ENCODE peak calls at places on chromosome 19, in eight cellular contexts. One of them, this sample, is unnamed.

GRCh38 chr19:9132422-9132821 is 5.7 kb upstream of the OR7G3 start:
- DNase-seq in stomach: no peak
- DNase-seq in colonic mucosa: no peak
- DNase-seq in uterus: no peak
- DNase-seq in OCI-LY7: no peak
- DNase-seq in HFF-Myc: no peak
- DNase-seq in heart right ventricle: no peak
- DNase-seq in cardiac fibroblast: no peak
- DNase-seq in this sample: no peak

GRCh38 chr19:49887653-49888477 is 8.8 kb downstream of the IL4I1 start:
- DNase-seq in uterus: no peak
- DNase-seq in heart right ventricle: peak
- DNase-seq in OCI-LY7: no peak
- DNase-seq in stomach: no peak
- DNase-seq in cardiac fibroblast: no peak
- DNase-seq in HFF-Myc: no peak
- DNase-seq in colonic mucosa: no peak
- DNase-seq in this sample: no peak

GRCh38 chr19:2040647-2041435 is 10.2 kb downstream of the MKNK2 start:
- DNase-seq in colonic mucosa: no peak
- DNase-seq in HFF-Myc: no peak
- DNase-seq in uterus: no peak
- DNase-seq in cardiac fibroblast: no peak
- DNase-seq in OCI-LY7: no peak
- DNase-seq in stomach: no peak
- DNase-seq in heart right ventricle: peak
- DNase-seq in this sample: no peak

GRCh38 chr19:49890349-49891311 is 6.1 kb downstream of the IL4I1 start:
- DNase-seq in heart right ventricle: no peak
- DNase-seq in OCI-LY7: peak
- DNase-seq in uterus: no peak
- DNase-seq in cardiac fibroblast: no peak
- DNase-seq in stomach: peak
- DNase-seq in colonic mucosa: peak
- DNase-seq in HFF-Myc: no peak
- DNase-seq in this sample: no peak

GRCh38 chr19:13463296-13463695 is 43.0 kb downstream of the CACNA1A start:
- DNase-seq in OCI-LY7: peak
- DNase-seq in cardiac fibroblast: peak
- DNase-seq in HFF-Myc: no peak
- DNase-seq in colonic mucosa: no peak
- DNase-seq in stomach: no peak
- DNase-seq in heart right ventricle: peak
- DNase-seq in uterus: no peak
- DNase-seq in this sample: no peak

GRCh38 chr19:57034544-57034943 is 85.2 kb upstream of the USP29 start:
- DNase-seq in OCI-LY7: no peak
- DNase-seq in colonic mucosa: no peak
- DNase-seq in uterus: no peak
- DNase-seq in heart right ventricle: no peak
- DNase-seq in HFF-Myc: no peak
- DNase-seq in stomach: no peak
- DNase-seq in cardiac fibroblast: no peak
- DNase-seq in this sample: no peak

GRCh38 chr19:49746206-49746958 is 16.7 kb downstream of the TSKS start:
- DNase-seq in colonic mucosa: peak
- DNase-seq in cardiac fibroblast: peak
- DNase-seq in OCI-LY7: peak
- DNase-seq in stomach: peak
- DNase-seq in uterus: peak
- DNase-seq in heart right ventricle: no peak
- DNase-seq in HFF-Myc: no peak
- DNase-seq in this sample: no peak

GRCh38 chr19:38989066-38989605 is 13.6 kb upstream of the FBXO17 start:
- DNase-seq in stomach: no peak
- DNase-seq in heart right ventricle: no peak
- DNase-seq in cardiac fibroblast: no peak
- DNase-seq in colonic mucosa: no peak
- DNase-seq in uterus: no peak
- DNase-seq in OCI-LY7: no peak
- DNase-seq in HFF-Myc: no peak
- DNase-seq in this sample: no peak

GRCh38 chr19:15177269-15178116 is 23.3 kb downstream of the NOTCH3 start:
- DNase-seq in colonic mucosa: peak
- DNase-seq in cardiac fibroblast: peak
- DNase-seq in heart right ventricle: peak
- DNase-seq in uterus: peak
- DNase-seq in OCI-LY7: peak
- DNase-seq in stomach: peak
- DNase-seq in HFF-Myc: peak
- DNase-seq in this sample: no peak

GRCh38 chr19:11798391-11799296 is at the start of gene ZNF491:
- DNase-seq in colonic mucosa: peak
- DNase-seq in cardiac fibroblast: peak
- DNase-seq in OCI-LY7: peak
- DNase-seq in uterus: peak
- DNase-seq in heart right ventricle: peak
- DNase-seq in HFF-Myc: peak
- DNase-seq in stomach: peak
- DNase-seq in this sample: peak

GRCh38 chr19:16594131-16594586 is 21.9 kb upstream of the SLC35E1 start:
- DNase-seq in cardiac fibroblast: no peak
- DNase-seq in OCI-LY7: no peak
- DNase-seq in HFF-Myc: no peak
- DNase-seq in heart right ventricle: no peak
- DNase-seq in colonic mucosa: no peak
- DNase-seq in uterus: no peak
- DNase-seq in stomach: no peak
- DNase-seq in this sample: no peak

GRCh38 chr19:30968210-30968609 is 381.0 kb downstream of the TSHZ3 start:
- DNase-seq in cardiac fibroblast: peak
- DNase-seq in uterus: no peak
- DNase-seq in stomach: no peak
- DNase-seq in colonic mucosa: no peak
- DNase-seq in OCI-LY7: no peak
- DNase-seq in heart right ventricle: no peak
- DNase-seq in HFF-Myc: no peak
- DNase-seq in this sample: no peak

GRCh38 chr19:34269968-34270621 is 15.7 kb downstream of the GARRE1 start:
- DNase-seq in stomach: peak
- DNase-seq in uterus: peak
- DNase-seq in OCI-LY7: peak
- DNase-seq in cardiac fibroblast: peak
- DNase-seq in colonic mucosa: peak
- DNase-seq in heart right ventricle: peak
- DNase-seq in HFF-Myc: peak
- DNase-seq in this sample: peak

GRCh38 chr19:15841875-15842569 is 26.6 kb upstream of the OR10H1 start:
- DNase-seq in colonic mucosa: no peak
- DNase-seq in HFF-Myc: no peak
- DNase-seq in cardiac fibroblast: no peak
- DNase-seq in OCI-LY7: no peak
- DNase-seq in heart right ventricle: no peak
- DNase-seq in stomach: no peak
- DNase-seq in uterus: no peak
- DNase-seq in this sample: no peak

GRCh38 chr19:58476498-58477015 is 405 bp downstream of the ZNF446 start:
- DNase-seq in uterus: no peak
- DNase-seq in cardiac fibroblast: peak
- DNase-seq in OCI-LY7: no peak
- DNase-seq in colonic mucosa: no peak
- DNase-seq in HFF-Myc: no peak
- DNase-seq in heart right ventricle: peak
- DNase-seq in stomach: no peak
- DNase-seq in this sample: no peak

GRCh38 chr19:34838248-34838647 is 65.2 kb upstream of the ZNF599 start:
- DNase-seq in stomach: peak
- DNase-seq in colonic mucosa: no peak
- DNase-seq in uterus: no peak
- DNase-seq in heart right ventricle: no peak
- DNase-seq in HFF-Myc: no peak
- DNase-seq in cardiac fibroblast: peak
- DNase-seq in OCI-LY7: peak
- DNase-seq in this sample: no peak

GRCh38 chr19:17293605-17294004 is 9.6 kb downstream of the ABHD8 start:
- DNase-seq in cardiac fibroblast: no peak
- DNase-seq in colonic mucosa: no peak
- DNase-seq in HFF-Myc: no peak
- DNase-seq in stomach: no peak
- DNase-seq in uterus: no peak
- DNase-seq in OCI-LY7: no peak
- DNase-seq in heart right ventricle: no peak
- DNase-seq in this sample: no peak

GRCh38 chr19:48506138-48506733 is 5.4 kb downstream of the LMTK3 start:
- DNase-seq in colonic mucosa: no peak
- DNase-seq in stomach: no peak
- DNase-seq in uterus: no peak
- DNase-seq in HFF-Myc: no peak
- DNase-seq in heart right ventricle: no peak
- DNase-seq in cardiac fibroblast: peak
- DNase-seq in OCI-LY7: peak
- DNase-seq in this sample: no peak

DNA sequence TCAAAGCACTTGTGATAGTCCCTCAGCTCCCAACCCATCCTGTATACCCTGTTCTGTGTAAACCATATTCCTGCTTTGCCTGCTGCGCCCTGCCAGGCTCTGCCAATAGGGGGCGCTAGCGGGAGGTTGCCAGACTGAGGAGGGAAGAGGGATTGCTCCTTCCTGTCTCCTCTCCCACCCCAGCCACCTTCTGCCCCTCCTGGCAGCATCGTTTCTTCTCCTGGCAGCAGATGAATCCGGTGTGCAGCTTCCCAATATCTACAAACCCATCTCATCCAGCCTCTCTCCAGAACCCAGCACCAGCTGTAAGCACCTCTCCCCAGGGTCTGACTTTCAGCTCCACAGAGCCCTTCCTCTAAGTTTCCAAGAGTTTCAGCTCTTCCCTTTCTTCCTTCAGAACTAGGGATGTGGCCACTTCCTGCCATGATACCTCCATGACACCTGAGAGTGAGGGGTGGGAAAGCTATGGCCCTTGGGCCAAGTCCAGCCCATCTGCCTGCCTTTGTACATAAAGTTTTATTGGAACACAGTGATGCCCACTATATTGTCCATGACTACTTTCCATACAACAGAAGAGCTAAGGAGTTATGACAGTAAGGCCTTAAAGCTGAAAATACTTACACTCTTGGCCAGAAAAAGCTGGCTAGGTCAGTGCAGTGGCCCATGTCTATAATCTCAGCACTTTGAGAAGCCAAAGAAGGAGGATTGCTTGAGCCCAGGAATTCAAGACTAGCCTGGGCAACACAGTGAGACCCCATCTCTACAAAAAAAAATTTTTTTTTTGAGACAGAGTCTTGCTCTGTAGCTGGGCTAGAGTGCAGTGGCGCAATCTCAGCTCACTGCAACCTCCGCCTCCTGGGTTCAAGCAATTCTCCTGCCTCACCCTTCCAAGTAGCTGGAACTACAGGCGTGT is 34.5 kb upstream of the ATP1A3 start:
- DNase-seq in colonic mucosa: peak
- DNase-seq in heart right ventricle: no peak
- DNase-seq in uterus: no peak
- DNase-seq in HFF-Myc: no peak
- DNase-seq in cardiac fibroblast: no peak
- DNase-seq in OCI-LY7: peak
- DNase-seq in stomach: no peak
- DNase-seq in this sample: no peak
- H3K4me3 ChIP-seq in colonic mucosa: no peak
- H3K4me3 ChIP-seq in heart right ventricle: no peak
- H3K4me3 ChIP-seq in uterus: no peak
- H3K4me3 ChIP-seq in HFF-Myc: no peak
- H3K4me3 ChIP-seq in cardiac fibroblast: no peak
- H3K4me3 ChIP-seq in OCI-LY7: no peak
- H3K4me3 ChIP-seq in stomach: no peak
- H3K4me3 ChIP-seq in this sample: no peak

GRCh38 chr19:33159893-33160292 is 28.0 kb downstream of the WDR88 start:
- DNase-seq in OCI-LY7: no peak
- DNase-seq in uterus: no peak
- DNase-seq in heart right ventricle: no peak
- DNase-seq in stomach: no peak
- DNase-seq in cardiac fibroblast: no peak
- DNase-seq in HFF-Myc: no peak
- DNase-seq in colonic mucosa: no peak
- DNase-seq in this sample: no peak
- H3K4me3 ChIP-seq in OCI-LY7: no peak
- H3K4me3 ChIP-seq in uterus: no peak
- H3K4me3 ChIP-seq in heart right ventricle: no peak
- H3K4me3 ChIP-seq in stomach: no peak
- H3K4me3 ChIP-seq in cardiac fibroblast: no peak
- H3K4me3 ChIP-seq in HFF-Myc: no peak
- H3K4me3 ChIP-seq in colonic mucosa: no peak
- H3K4me3 ChIP-seq in this sample: no peak

DNA sequence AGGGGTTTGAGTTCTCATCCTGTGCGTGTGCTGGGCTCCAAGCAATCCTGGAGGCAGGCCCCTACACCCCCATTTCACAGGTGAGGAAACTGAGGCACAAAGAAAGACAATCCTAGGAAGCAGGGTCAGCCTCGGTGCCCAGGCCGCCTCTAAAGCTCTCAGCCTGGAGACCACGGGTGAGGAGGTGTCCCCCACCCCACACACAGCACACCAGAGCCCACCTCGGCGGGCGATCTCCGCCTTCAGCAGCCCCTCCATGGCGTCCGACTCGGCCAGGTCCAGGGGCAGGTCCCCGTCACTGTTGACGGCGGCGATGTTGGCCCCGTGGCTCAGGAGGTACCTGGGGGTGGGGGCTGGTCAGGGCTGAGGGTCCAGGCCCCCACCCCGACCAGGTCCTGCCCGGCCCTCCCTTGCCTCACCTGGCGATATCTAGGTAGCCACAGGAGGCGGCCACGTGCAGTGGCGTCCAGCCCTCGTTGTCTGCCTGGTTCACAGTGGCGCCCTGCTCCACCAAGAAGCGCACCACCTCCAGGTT is 5.1 kb downstream of the PPP1R12C start:
- DNase-seq in cardiac fibroblast: no peak
- DNase-seq in OCI-LY7: no peak
- DNase-seq in stomach: no peak
- DNase-seq in uterus: no peak
- DNase-seq in HFF-Myc: no peak
- DNase-seq in colonic mucosa: no peak
- DNase-seq in heart right ventricle: no peak
- DNase-seq in this sample: no peak
- H3K4me3 ChIP-seq in cardiac fibroblast: no peak
- H3K4me3 ChIP-seq in OCI-LY7: peak
- H3K4me3 ChIP-seq in stomach: no peak
- H3K4me3 ChIP-seq in uterus: no peak
- H3K4me3 ChIP-seq in HFF-Myc: no peak
- H3K4me3 ChIP-seq in colonic mucosa: no peak
- H3K4me3 ChIP-seq in heart right ventricle: no peak
- H3K4me3 ChIP-seq in this sample: no peak

DNA sequence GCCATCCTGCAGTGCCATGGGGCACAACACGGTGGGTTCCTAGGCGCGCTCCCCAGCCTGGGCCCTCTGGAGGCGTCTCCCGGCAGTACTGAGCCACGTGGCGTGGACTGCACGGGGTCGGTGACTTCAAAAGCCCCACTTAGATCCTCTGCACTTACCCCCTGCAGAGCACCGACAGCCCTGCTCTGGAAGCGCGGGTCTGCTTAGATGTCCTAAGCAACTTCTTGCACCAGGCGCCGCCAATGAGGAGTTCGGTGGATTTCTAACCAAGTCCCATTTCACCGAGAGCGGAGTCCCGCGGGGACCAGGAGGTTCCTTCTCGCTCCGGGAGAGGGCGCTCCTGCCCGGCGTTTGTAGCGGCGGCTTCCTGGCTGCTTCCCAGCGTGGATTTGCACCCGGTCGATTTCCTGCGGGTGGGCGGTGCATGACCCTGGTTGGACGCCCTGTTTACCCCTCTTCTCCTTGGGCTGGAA is 25.2 kb upstream of the ZNF845 start:
- DNase-seq in uterus: no peak
- DNase-seq in HFF-Myc: no peak
- DNase-seq in OCI-LY7: no peak
- DNase-seq in stomach: no peak
- DNase-seq in colonic mucosa: no peak
- DNase-seq in heart right ventricle: no peak
- DNase-seq in cardiac fibroblast: peak
- DNase-seq in this sample: no peak
- H3K4me3 ChIP-seq in uterus: no peak
- H3K4me3 ChIP-seq in HFF-Myc: no peak
- H3K4me3 ChIP-seq in OCI-LY7: no peak
- H3K4me3 ChIP-seq in stomach: no peak
- H3K4me3 ChIP-seq in colonic mucosa: no peak
- H3K4me3 ChIP-seq in heart right ventricle: no peak
- H3K4me3 ChIP-seq in cardiac fibroblast: no peak
- H3K4me3 ChIP-seq in this sample: peak